ENCODE peak calls at places on chromosomes 7 and 10, in five cellular contexts. G is spleen, R is cardiac muscle cell, E is upper lobe of left lung, K is pancreas. X is an unnamed sample.

GRCh38 chr10:70956029-70956759 is 67.8 kb upstream of the PCBD1 start:
- DNase-seq in G (peak), K (no peak), E (no peak), R (no peak), X (no peak)

GRCh38 chr7:158357898-158358821 is 229.5 kb downstream of the PTPRN2 start:
- DNase-seq in R (no peak), E (no peak), K (no peak), G (peak), X (no peak)

GRCh38 chr7:17680026-17680425 is 260.3 kb downstream of the SNX13 start:
- DNase-seq in E (no peak), G (no peak), K (peak), R (peak), X (peak)

GRCh38 chr7:158157460-158157859 is 430.2 kb downstream of the PTPRN2 start:
- DNase-seq in R (no peak), G (no peak), K (no peak), E (peak), X (no peak)

GRCh38 chr10:93495654-93496321 is 624 bp upstream of the CEP55 start:
- DNase-seq in R (peak), K (no peak), E (peak), G (peak), X (no peak)

GRCh38 chr7:130084037-130084875 is 13.9 kb downstream of the KLHDC10 start:
- DNase-seq in E (no peak), R (no peak), G (no peak), K (no peak), X (no peak)

GRCh38 chr10:129038490-129039011 is 428.5 kb upstream of the MGMT start:
- DNase-seq in K (no peak), R (no peak), G (no peak), E (no peak), X (no peak)

GRCh38 chr10:43846187-43846680 is 197.6 kb upstream of the ZNF32 start:
- DNase-seq in G (no peak), K (no peak), R (no peak), E (peak), X (peak)

GRCh38 chr10:58028597-58029366 is 238.9 kb downstream of the IPMK start:
- DNase-seq in E (no peak), K (no peak), R (no peak), G (no peak), X (peak)

GRCh38 chr10:45253183-45253914 is 62.1 kb downstream of the OR13A1 start:
- DNase-seq in E (no peak), R (no peak), K (no peak), G (no peak), X (no peak)

GRCh38 chr7:149716932-149717307 is 56.5 kb downstream of the ZNF467 start:
- DNase-seq in G (peak), E (no peak), K (no peak), R (no peak), X (no peak)

GRCh38 chr10:70348228-70348850 is 34.1 kb downstream of the LRRC20 start:
- DNase-seq in G (peak), R (peak), K (no peak), E (no peak), X (peak)

GRCh38 chr10:92204238-92204637 is 86.6 kb downstream of the CPEB3 start:
- DNase-seq in E (no peak), K (no peak), R (no peak), G (no peak), X (no peak)

GRCh38 chr7:129277629-129278028 is 52.8 kb downstream of the AHCYL2 start:
- DNase-seq in K (no peak), G (no peak), R (no peak), E (no peak), X (no peak)

GRCh38 chr7:158649279-158649678 is 55.3 kb downstream of the NCAPG2 start:
- DNase-seq in K (no peak), G (no peak), E (no peak), R (no peak), X (peak)

GRCh38 chr7:86243171-86243570 is 400.5 kb upstream of the GRM3 start:
- DNase-seq in G (no peak), R (no peak), E (no peak), K (no peak), X (no peak)

GRCh38 chr10:3783721-3784432 is 1.1 kb downstream of the KLF6 start:
- DNase-seq in G (no peak), R (peak), E (no peak), K (peak), X (peak)

GRCh38 chr7:63899691-63900393 is 98.8 kb upstream of the ZNF722 start:
- DNase-seq in K (peak), R (no peak), E (peak), G (peak), X (no peak)

GRCh38 chr10:34473174-34474059 is 341.7 kb downstream of the PARD3 start:
- DNase-seq in K (no peak), E (no peak), R (peak), G (no peak), X (no peak)

GRCh38 chr7:157759246-157759805 is 422.5 kb downstream of the DNAJB6 start:
- DNase-seq in E (no peak), G (peak), R (no peak), K (no peak), X (no peak)

GRCh38 chr10:116457480-116457879 is 29.8 kb downstream of the PNLIPRP3 start:
- DNase-seq in E (no peak), G (no peak), K (no peak), R (no peak), X (no peak)

GRCh38 chr10:34505338-34505737 is 309.8 kb downstream of the PARD3 start:
- DNase-seq in E (no peak), K (no peak), R (no peak), G (no peak), X (no peak)

GRCh38 chr10:8014649-8015048 is 39.8 kb upstream of the GATA3 start:
- DNase-seq in G (no peak), R (no peak), K (no peak), E (peak), X (no peak)

GRCh38 chr10:95260397-95260881 is 30.4 kb downstream of the PDLIM1 start:
- DNase-seq in K (peak), G (no peak), E (no peak), R (peak), X (peak)

GRCh38 chr10:119245272-119245671 is 37.9 kb downstream of the GRK5 start:
- DNase-seq in K (no peak), G (no peak), E (no peak), R (no peak), X (no peak)

GRCh38 chr7:128904381-128905197 is 5.9 kb downstream of the KCP start:
- DNase-seq in G (peak), R (peak), E (peak), K (peak), X (peak)

GRCh38 chr10:101485681-101486554 is 102.1 kb downstream of the POLL start:
- DNase-seq in E (no peak), R (no peak), G (no peak), K (no peak), X (peak)
- H3K4me3 ChIP-seq in E (no peak), R (no peak), G (no peak), K (no peak), X (no peak)

GRCh38 chr10:73774637-73775036 is 7.2 kb upstream of the CHCHD1 start:
- DNase-seq in K (no peak), R (peak), E (no peak), G (no peak), X (peak)
- TF ChIP-seq CTCF in K (no peak), R (no peak), E (no peak), G (no peak), X (no peak)

DNA sequence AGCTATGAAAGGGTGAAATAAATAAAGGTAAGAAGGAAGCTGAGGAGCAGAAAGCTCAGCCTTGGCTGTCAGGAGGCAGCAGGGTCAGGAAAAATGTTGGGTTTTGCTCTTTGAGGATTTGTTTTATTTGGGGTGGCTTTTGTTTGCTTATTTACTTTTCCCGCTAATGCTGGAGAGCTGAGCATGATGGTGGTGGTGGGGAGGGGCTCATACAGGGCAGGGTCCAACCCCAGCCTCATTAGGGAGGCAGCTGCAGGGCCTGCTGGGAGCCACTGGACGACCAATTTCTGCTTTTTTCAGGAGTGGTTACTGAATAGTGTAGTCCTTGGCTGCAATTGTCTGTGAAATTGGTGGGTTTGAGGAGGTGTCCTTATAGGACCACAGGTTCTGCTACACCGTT is 36.3 kb downstream of the CCM2 start:
- DNase-seq in E (no peak), G (no peak), K (no peak), R (no peak), X (no peak)
- H3K4me3 ChIP-seq in E (no peak), G (no peak), K (no peak), R (no peak), X (no peak)

DNA sequence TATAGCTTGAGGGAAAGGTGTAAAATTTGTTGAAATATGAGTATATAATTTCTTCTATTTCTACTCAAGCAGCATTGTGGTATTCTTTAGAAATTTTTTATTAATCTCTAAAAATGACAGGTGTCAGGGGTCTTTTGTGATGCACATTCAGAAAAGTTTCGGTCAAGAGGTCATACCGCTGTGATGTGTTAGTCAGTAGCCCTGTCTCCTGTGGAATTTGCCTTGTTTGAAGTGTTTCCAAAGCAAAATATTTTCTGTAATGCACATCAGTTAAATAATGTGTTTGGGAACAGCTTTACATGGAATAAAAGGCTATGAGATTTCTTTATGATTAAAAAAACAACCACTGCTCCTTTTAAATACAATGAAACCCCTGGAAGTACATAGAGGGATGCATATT is 35.8 kb downstream of the FOXP2 start:
- DNase-seq in R (no peak), K (no peak), E (no peak), G (no peak), X (no peak)
- TF ChIP-seq CTCF in R (no peak), K (no peak), E (no peak), G (no peak), X (no peak)

DNA sequence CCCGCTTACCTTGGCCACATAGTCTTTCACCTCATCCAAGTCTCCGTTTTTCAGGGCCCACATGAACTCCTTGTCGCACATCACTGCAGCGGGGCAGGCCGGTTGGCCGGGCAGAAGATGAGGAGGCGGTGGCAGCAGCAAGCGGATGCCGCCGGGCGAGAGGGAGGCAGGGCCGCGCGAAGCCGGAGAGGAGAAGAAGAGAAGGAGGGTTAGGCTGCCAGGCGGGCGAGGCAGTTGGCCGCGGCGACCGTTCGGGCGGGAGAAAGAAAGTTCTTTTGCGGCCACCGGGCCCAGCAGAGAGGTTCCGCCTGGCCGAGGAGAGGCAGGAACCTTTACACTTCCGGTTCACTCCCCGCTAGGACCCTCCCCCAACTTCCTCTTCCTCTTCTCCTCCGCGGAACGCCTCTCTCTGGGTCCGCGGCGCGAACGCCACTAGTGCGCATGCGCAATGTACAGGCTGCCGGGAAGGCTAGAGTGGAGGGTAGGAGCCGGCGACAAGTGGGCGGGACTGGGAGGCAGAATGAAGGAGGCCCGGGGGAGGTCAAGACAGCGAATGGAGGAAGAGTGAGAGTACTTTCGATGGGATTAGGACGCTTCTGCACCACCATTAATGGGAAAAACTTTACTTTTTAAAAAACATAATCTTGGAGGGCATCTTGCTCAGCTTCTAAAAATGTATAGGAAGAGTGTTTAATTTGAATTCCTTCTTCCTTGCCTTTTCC is at the start of gene MTPN:
- DNase-seq in R (peak), G (peak), E (peak), K (peak), X (peak)
- H3K4me3 ChIP-seq in R (peak), G (peak), E (peak), K (peak), X (peak)

DNA sequence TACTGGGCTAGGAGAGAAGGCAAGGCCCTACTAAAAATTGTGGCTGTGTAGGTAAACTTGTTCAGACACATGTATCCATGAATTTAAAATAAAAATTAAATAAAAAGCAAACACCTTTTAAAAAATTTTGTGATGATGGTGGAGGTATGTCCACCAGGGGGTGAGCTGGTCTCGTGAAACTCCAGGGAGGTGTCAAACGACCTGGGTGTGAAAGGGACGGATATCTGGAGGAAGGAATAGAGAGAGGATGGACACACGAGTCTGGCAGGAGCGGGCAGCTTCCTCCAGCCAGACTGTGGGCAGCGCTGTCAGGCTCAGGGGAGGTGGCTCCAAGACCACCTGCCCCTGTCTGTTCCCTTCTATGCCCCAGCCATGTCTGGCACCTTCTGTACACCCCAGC is 34.8 kb upstream of the DMBT1 start:
- DNase-seq in R (peak), G (no peak), K (no peak), E (no peak), X (no peak)
- TF ChIP-seq CTCF in R (peak), G (no peak), K (no peak), E (peak), X (peak)

GRCh38 chr10:61301560-61301959 is 151.6 kb downstream of the TMEM26 start:
- DNase-seq in G (no peak), E (no peak), R (no peak), K (no peak), X (peak)

GRCh38 chr10:61299156-61299555 is 154.0 kb downstream of the TMEM26 start:
- DNase-seq in R (no peak), G (no peak), E (no peak), K (no peak), X (no peak)

GRCh38 chr10:61298194-61298593 is 155.0 kb downstream of the TMEM26 start:
- DNase-seq in R (no peak), E (no peak), K (no peak), G (no peak), X (no peak)

GRCh38 chr10:61304751-61305150 is 148.4 kb downstream of the TMEM26 start:
- DNase-seq in R (no peak), K (no peak), E (no peak), G (no peak), X (peak)

GRCh38 chr10:61302124-61302523 is 151.1 kb downstream of the TMEM26 start:
- DNase-seq in K (no peak), G (no peak), R (no peak), E (no peak), X (no peak)
- H3K4me3 ChIP-seq in K (no peak), G (no peak), R (no peak), E (no peak), X (no peak)

X was measured in fibroblast of villous mesenchyme.